ENCODE peak calls at places on chromosomes 1 and 21, in four cellular contexts. One of them, this sample, is unnamed.
A peak's percentile ranks its signal among the peaks of the same experiment; 100 is the strongest.

GRCh38 chr1:50620680-50621329 is 197.6 kb upstream of the DMRTA2 start:
- DNase-seq in NCI-H1105: no peak
- DNase-seq in hepatocyte: peak; percentile 40
- DNase-seq in HEK293T: peak; percentile 10
- DNase-seq in this sample: no peak

GRCh38 chr21:31203371-31204054 is 140.5 kb downstream of the TIAM1 start:
- DNase-seq in HEK293T: no peak
- DNase-seq in NCI-H1105: no peak
- DNase-seq in hepatocyte: no peak
- DNase-seq in this sample: no peak

GRCh38 chr21:29237110-29238051 is 61.3 kb upstream of the BACH1 start:
- DNase-seq in HEK293T: no peak
- DNase-seq in hepatocyte: no peak
- DNase-seq in NCI-H1105: no peak
- DNase-seq in this sample: no peak

GRCh38 chr1:225700164-225700740 is 47.3 kb upstream of the ENAH start:
- DNase-seq in NCI-H1105: no peak
- DNase-seq in hepatocyte: peak; percentile 34
- DNase-seq in HEK293T: no peak
- DNase-seq in this sample: no peak

GRCh38 chr1:114093624-114094302 is 59.9 kb downstream of the SYT6 start:
- DNase-seq in HEK293T: no peak
- DNase-seq in NCI-H1105: no peak
- DNase-seq in hepatocyte: peak; percentile 54
- DNase-seq in this sample: no peak

GRCh38 chr1:64608015-64608650 is 136.7 kb upstream of the RAVER2 start:
- DNase-seq in HEK293T: no peak
- DNase-seq in hepatocyte: no peak
- DNase-seq in NCI-H1105: no peak
- DNase-seq in this sample: no peak

GRCh38 chr1:165129568-165130164 is 226.8 kb downstream of the LMX1A start:
- DNase-seq in NCI-H1105: peak; percentile 77
- DNase-seq in hepatocyte: peak; percentile 88
- DNase-seq in HEK293T: peak; percentile 80
- DNase-seq in this sample: peak; percentile 86

GRCh38 chr1:84117868-84118267 is 26.2 kb upstream of the PRKACB start:
- DNase-seq in HEK293T: no peak
- DNase-seq in NCI-H1105: no peak
- DNase-seq in hepatocyte: no peak
- DNase-seq in this sample: no peak

GRCh38 chr1:186950547-186950946 is 121.8 kb downstream of the PLA2G4A start:
- DNase-seq in hepatocyte: no peak
- DNase-seq in HEK293T: no peak
- DNase-seq in NCI-H1105: no peak
- DNase-seq in this sample: no peak

This sample was measured in nephron progenitor cell.